ENCODE peak calls at places on chromosomes 2 and 18, in seven cellular contexts. U is hepatocyte, A is AG10803, M is astrocyte of the spinal cord, C is kidney, D is fibroblast of lung, J is vagina. R is an unnamed sample.

GRCh38 chr2:134202361-134202760 is 51.5 kb upstream of the MGAT5 start:
- DNase-seq in D (no peak), C (no peak), J (no peak), M (no peak), U (no peak), A (peak; percentile 26), R (no peak)

GRCh38 chr18:60038731-60039130 is 138.9 kb downstream of the PMAIP1 start:
- DNase-seq in U (no peak), A (peak; percentile 77), M (no peak), D (no peak), J (no peak), C (no peak), R (no peak)

GRCh38 chr2:159518321-159519005 is 97.9 kb downstream of the BAZ2B start:
- DNase-seq in J (no peak), U (no peak), M (no peak), D (no peak), A (no peak), C (no peak), R (no peak)

GRCh38 chr18:23189099-23189498 is 53.8 kb downstream of the CABLES1 start:
- DNase-seq in C (no peak), U (no peak), A (no peak), M (no peak), J (no peak), D (no peak), R (no peak)

GRCh38 chr2:223941579-223942277 is 3.4 kb downstream of the WDFY1 start:
- DNase-seq in U (peak; percentile 41), C (no peak), A (peak; percentile 91), M (peak; percentile 84), D (peak; percentile 92), J (no peak), R (no peak)

GRCh38 chr18:59918320-59918755 is 18.5 kb downstream of the PMAIP1 start:
- DNase-seq in A (peak; percentile 54), U (peak; percentile 26), D (peak; percentile 61), C (peak; percentile 88), J (no peak), M (peak; percentile 79), R (peak; percentile 69)

GRCh38 chr2:127094509-127095366 is 12.2 kb downstream of the BIN1 start:
- DNase-seq in C (peak; percentile 93), J (no peak), D (peak; percentile 69), M (peak; percentile 47), U (peak; percentile 68), A (peak; percentile 28), R (no peak)

GRCh38 chr18:34153711-34154110 is 71.0 kb downstream of the NOL4 start:
- DNase-seq in M (peak; percentile 28), A (peak; percentile 26), J (no peak), U (no peak), D (peak; percentile 59), C (no peak), R (no peak)

GRCh38 chr2:118521960-118522359 is 325.5 kb downstream of the EN1 start:
- DNase-seq in M (no peak), A (no peak), J (no peak), D (no peak), C (no peak), U (no peak), R (no peak)

GRCh38 chr2:191308026-191308425 is 62.8 kb downstream of the MYO1B start:
- DNase-seq in J (no peak), U (no peak), M (no peak), A (no peak), C (no peak), D (no peak), R (no peak)

GRCh38 chr2:206784559-206785353 is 19.4 kb downstream of the FASTKD2 start:
- DNase-seq in U (no peak), C (no peak), J (no peak), D (no peak), M (no peak), A (no peak), R (no peak)

GRCh38 chr2:168655207-168655606 is 147.2 kb upstream of the NOSTRIN start:
- DNase-seq in M (no peak), D (no peak), U (no peak), C (no peak), J (no peak), A (no peak), R (no peak)

GRCh38 chr2:207180741-207181140 is 15.0 kb upstream of the KLF7 start:
- DNase-seq in D (peak; percentile 49), M (peak; percentile 61), U (no peak), A (no peak), J (no peak), C (no peak), R (no peak)

GRCh38 chr2:71611247-71611646 is 157.9 kb downstream of the DYSF start:
- DNase-seq in A (no peak), D (no peak), U (no peak), C (peak; percentile 36), J (peak; percentile 75), M (no peak), R (peak; percentile 47)

GRCh38 chr2:196927318-196928225 is 1.1 kb upstream of the PGAP1 start:
- DNase-seq in C (no peak), U (peak; percentile 55), A (peak; percentile 84), D (peak; percentile 84), J (no peak), M (peak; percentile 89), R (no peak)

GRCh38 chr2:12948231-12948962 is 231.7 kb downstream of the TRIB2 start:
- DNase-seq in M (peak; percentile 37), J (no peak), A (peak; percentile 70), C (no peak), D (no peak), U (peak; percentile 8), R (no peak)

GRCh38 chr2:163401481-163401880 is 334.3 kb downstream of the FIGN start:
- DNase-seq in D (peak; percentile 64), A (peak; percentile 15), U (no peak), M (peak; percentile 78), C (no peak), J (no peak), R (no peak)

GRCh38 chr2:38661306-38661705 is 4.6 kb upstream of the GALM start:
- DNase-seq in D (peak; percentile 12), C (no peak), M (no peak), U (no peak), J (no peak), A (peak; percentile 14), R (no peak)

GRCh38 chr2:151032741-151033152 is 228.9 kb downstream of the RBM43 start:
- DNase-seq in A (peak; percentile 99), U (peak; percentile 16), C (no peak), M (peak; percentile 77), J (no peak), D (peak; percentile 95), R (no peak)

GRCh38 chr2:29109246-29109645 is 6.0 kb upstream of the CLIP4 start:
- DNase-seq in C (no peak), M (no peak), U (no peak), J (no peak), A (no peak), D (no peak), R (no peak)

GRCh38 chr2:226673314-226673723 is 126.3 kb downstream of the IRS1 start:
- DNase-seq in D (peak; percentile 91), M (peak; percentile 87), A (peak; percentile 81), C (no peak), U (peak; percentile 52), J (no peak), R (peak; percentile 80)

GRCh38 chr2:121034551-121034950 is 250.5 kb downstream of the TFCP2L1 start:
- DNase-seq in J (no peak), C (no peak), D (no peak), A (no peak), U (no peak), M (no peak), R (no peak)

GRCh38 chr2:109558076-109558882 is 55.5 kb downstream of the SEPTIN10 start:
- DNase-seq in C (no peak), D (peak; percentile 66), A (peak; percentile 73), U (peak; percentile 13), M (peak; percentile 75), J (no peak), R (no peak)

GRCh38 chr2:85133751-85134254 is 611 bp downstream of the TCF7L1 start:
- DNase-seq in C (peak; percentile 84), J (no peak), A (peak; percentile 43), U (peak; percentile 57), D (peak; percentile 40), M (peak; percentile 40), R (peak; percentile 70)

GRCh38 chr2:221850076-221850475 is 278.0 kb upstream of the EPHA4 start:
- DNase-seq in D (no peak), J (no peak), M (no peak), A (no peak), C (no peak), U (no peak), R (no peak)

GRCh38 chr18:11752116-11752911 is 63.2 kb downstream of the GNAL start:
- DNase-seq in C (no peak), J (peak; percentile 62), U (peak; percentile 41), A (peak; percentile 4), D (peak; percentile 21), M (peak; percentile 32), R (no peak)

GRCh38 chr2:31980674-31981356 is 30.0 kb downstream of the MEMO1 start:
- DNase-seq in M (peak; percentile 56), J (no peak), C (no peak), U (peak; percentile 38), A (peak; percentile 13), D (peak; percentile 53), R (no peak)

DNA sequence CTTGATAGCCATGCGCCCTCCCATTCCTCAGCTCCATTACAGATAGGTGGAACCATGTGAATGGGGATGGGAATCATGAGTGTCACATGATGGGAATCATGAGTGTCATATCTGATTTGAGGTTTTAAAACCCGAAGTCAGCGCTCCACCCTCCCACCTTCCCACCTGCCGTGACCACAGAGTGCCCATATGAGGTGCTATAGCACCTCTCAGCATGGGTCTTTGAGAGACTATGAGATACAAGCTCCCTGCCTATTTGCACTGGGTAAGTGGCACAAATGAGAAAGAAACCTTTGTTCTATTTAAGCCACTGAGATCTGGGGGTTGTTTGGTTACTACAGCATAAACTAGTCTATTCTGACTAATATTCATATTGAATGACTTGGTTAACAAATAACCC is 78.5 kb upstream of the PTPRM start:
- DNase-seq in A (no peak), D (no peak), U (peak; percentile 38), C (no peak), J (no peak), M (no peak), R (no peak)
- TF ChIP-seq CTCF in A (no peak), D (no peak), U (no peak), C (peak; percentile 43), J (no peak), M (no peak), R (no peak)

GRCh38 chr2:105397959-105398521 is 811 bp downstream of the FHL2 start:
- DNase-seq in A (peak; percentile 45), J (no peak), C (no peak), M (peak; percentile 35), U (no peak), D (peak; percentile 58), R (no peak)
- H3K4me3 ChIP-seq in A (peak overlapping the region; percentile 96), J (peak overlapping the region; percentile 84), C (peak overlapping the region; percentile 64), M (peak overlapping the region; percentile 100), U (peak overlapping the region; percentile 96), D (peak overlapping the region; percentile 96), R (peak overlapping the region; percentile 88)

GRCh38 chr2:236521556-236521955 is 48.1 kb upstream of the ACKR3 start:
- DNase-seq in D (no peak), M (no peak), A (no peak), C (no peak), J (no peak), U (no peak), R (no peak)
- TF ChIP-seq CTCF in D (no peak), M (no peak), A (no peak), C (no peak), J (no peak), U (no peak), R (no peak)

DNA sequence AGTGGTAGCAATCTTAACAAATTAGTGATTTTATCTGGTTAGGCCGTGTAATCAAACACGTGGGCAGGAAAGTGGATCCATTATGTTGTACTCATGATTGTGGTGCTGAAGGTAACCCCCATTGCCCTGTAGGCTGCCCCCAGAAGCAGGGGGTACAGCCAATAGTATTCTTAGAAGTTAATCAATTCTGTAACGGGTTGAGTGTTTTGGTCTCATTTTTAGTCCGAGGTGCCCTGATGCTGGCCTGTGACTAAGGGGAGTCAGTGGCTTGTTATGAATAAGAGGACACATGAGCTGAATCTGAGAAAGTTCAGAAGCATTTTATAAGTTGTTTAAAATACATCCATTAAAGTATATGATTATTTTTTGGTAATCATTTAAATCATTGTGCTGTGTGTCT is 8.6 kb downstream of the EPAS1 start:
- DNase-seq in C (no peak), D (no peak), J (no peak), M (no peak), A (no peak), U (no peak), R (no peak)
- H3K4me3 ChIP-seq in C (no peak overlapping the region), D (no peak overlapping the region), J (no peak overlapping the region), M (no peak overlapping the region), A (no peak overlapping the region), U (no peak overlapping the region), R (no peak overlapping the region)

R was measured in RWPE2.